ENCODE peak calls at places on chromosomes 1 and 21, in ten cellular contexts. One of them, this sample, is unnamed.

GRCh38 chr1:27816921-27817630 is 13.5 kb upstream of the PPP1R8 start:
- DNase-seq in cerebellar nuclear complex: no peak
- DNase-seq in NCI-H146: no peak
- DNase-seq in memory B cell: no peak
- DNase-seq in Right ventricle myocardium inferior: no peak
- DNase-seq in mesendoderm: peak; percentile 77
- DNase-seq in CD8-positive, alpha-beta T cell: no peak
- DNase-seq in effector memory CD8-positive, alpha-beta T cell: no peak
- DNase-seq in DMS 273 treated with DMSO at 0.1 percent for 48 hours: no peak
- DNase-seq in mammary epithelial cell: no peak
- DNase-seq in this sample: no peak

GRCh38 chr1:36729716-36730510 is 247.2 kb upstream of the CSF3R start:
- DNase-seq in cerebellar nuclear complex: no peak
- DNase-seq in NCI-H146: no peak
- DNase-seq in memory B cell: no peak
- DNase-seq in Right ventricle myocardium inferior: no peak
- DNase-seq in mesendoderm: no peak
- DNase-seq in CD8-positive, alpha-beta T cell: no peak
- DNase-seq in effector memory CD8-positive, alpha-beta T cell: no peak
- DNase-seq in DMS 273 treated with DMSO at 0.1 percent for 48 hours: no peak
- DNase-seq in mammary epithelial cell: no peak
- DNase-seq in this sample: no peak

GRCh38 chr21:21682172-21682571 is 684.0 kb downstream of the NCAM2 start:
- DNase-seq in cerebellar nuclear complex: no peak
- DNase-seq in NCI-H146: no peak
- DNase-seq in memory B cell: no peak
- DNase-seq in Right ventricle myocardium inferior: no peak
- DNase-seq in mesendoderm: peak; percentile 47
- DNase-seq in CD8-positive, alpha-beta T cell: no peak
- DNase-seq in effector memory CD8-positive, alpha-beta T cell: no peak
- DNase-seq in DMS 273 treated with DMSO at 0.1 percent for 48 hours: no peak
- DNase-seq in mammary epithelial cell: no peak
- DNase-seq in this sample: no peak

GRCh38 chr1:54428838-54429513 is 22.8 kb upstream of the SSBP3 start:
- DNase-seq in cerebellar nuclear complex: no peak
- DNase-seq in NCI-H146: no peak
- DNase-seq in memory B cell: no peak
- DNase-seq in Right ventricle myocardium inferior: no peak
- DNase-seq in mesendoderm: peak; percentile 69
- DNase-seq in CD8-positive, alpha-beta T cell: no peak
- DNase-seq in effector memory CD8-positive, alpha-beta T cell: no peak
- DNase-seq in DMS 273 treated with DMSO at 0.1 percent for 48 hours: no peak
- DNase-seq in mammary epithelial cell: no peak
- DNase-seq in this sample: no peak

GRCh38 chr1:54980528-54981241 is at the start of gene TMEM61:
- DNase-seq in cerebellar nuclear complex: no peak
- DNase-seq in NCI-H146: peak; percentile 80
- DNase-seq in memory B cell: no peak
- DNase-seq in Right ventricle myocardium inferior: no peak
- DNase-seq in mesendoderm: no peak
- DNase-seq in CD8-positive, alpha-beta T cell: no peak
- DNase-seq in effector memory CD8-positive, alpha-beta T cell: no peak
- DNase-seq in DMS 273 treated with DMSO at 0.1 percent for 48 hours: no peak
- DNase-seq in mammary epithelial cell: peak; percentile 21
- DNase-seq in this sample: peak; percentile 28

GRCh38 chr1:174171078-174171477 is 11.8 kb downstream of the RABGAP1L start:
- DNase-seq in cerebellar nuclear complex: no peak
- DNase-seq in NCI-H146: no peak
- DNase-seq in memory B cell: no peak
- DNase-seq in Right ventricle myocardium inferior: no peak
- DNase-seq in mesendoderm: no peak
- DNase-seq in CD8-positive, alpha-beta T cell: no peak
- DNase-seq in effector memory CD8-positive, alpha-beta T cell: no peak
- DNase-seq in DMS 273 treated with DMSO at 0.1 percent for 48 hours: no peak
- DNase-seq in mammary epithelial cell: no peak
- DNase-seq in this sample: no peak

GRCh38 chr1:183272390-183272801 is 86.3 kb downstream of the LAMC2 start:
- DNase-seq in cerebellar nuclear complex: no peak
- DNase-seq in NCI-H146: no peak
- DNase-seq in memory B cell: no peak
- DNase-seq in Right ventricle myocardium inferior: no peak
- DNase-seq in mesendoderm: no peak
- DNase-seq in CD8-positive, alpha-beta T cell: no peak
- DNase-seq in effector memory CD8-positive, alpha-beta T cell: no peak
- DNase-seq in DMS 273 treated with DMSO at 0.1 percent for 48 hours: no peak
- DNase-seq in mammary epithelial cell: peak; percentile 74
- DNase-seq in this sample: no peak

GRCh38 chr1:22275626-22276395 is 132.9 kb upstream of the WNT4 start:
- DNase-seq in cerebellar nuclear complex: no peak
- DNase-seq in NCI-H146: peak; percentile 47
- DNase-seq in memory B cell: no peak
- DNase-seq in Right ventricle myocardium inferior: no peak
- DNase-seq in mesendoderm: peak; percentile 70
- DNase-seq in CD8-positive, alpha-beta T cell: peak; percentile 5
- DNase-seq in effector memory CD8-positive, alpha-beta T cell: peak; percentile 8
- DNase-seq in DMS 273 treated with DMSO at 0.1 percent for 48 hours: no peak
- DNase-seq in mammary epithelial cell: peak; percentile 39
- DNase-seq in this sample: peak; percentile 70

GRCh38 chr1:31955917-31956736 is 18.0 kb upstream of the PTP4A2 start:
- DNase-seq in cerebellar nuclear complex: no peak
- DNase-seq in NCI-H146: no peak
- DNase-seq in memory B cell: peak; percentile 64
- DNase-seq in Right ventricle myocardium inferior: peak; percentile 79
- DNase-seq in mesendoderm: peak; percentile 98
- DNase-seq in CD8-positive, alpha-beta T cell: peak; percentile 51
- DNase-seq in effector memory CD8-positive, alpha-beta T cell: peak; percentile 65
- DNase-seq in DMS 273 treated with DMSO at 0.1 percent for 48 hours: no peak
- DNase-seq in mammary epithelial cell: peak; percentile 99
- DNase-seq in this sample: no peak

GRCh38 chr1:94927405-94928175 is 680 bp upstream of the CNN3 start:
- DNase-seq in cerebellar nuclear complex: no peak
- DNase-seq in NCI-H146: peak; percentile 84
- DNase-seq in memory B cell: no peak
- DNase-seq in Right ventricle myocardium inferior: no peak
- DNase-seq in mesendoderm: peak; percentile 86
- DNase-seq in CD8-positive, alpha-beta T cell: no peak
- DNase-seq in effector memory CD8-positive, alpha-beta T cell: no peak
- DNase-seq in DMS 273 treated with DMSO at 0.1 percent for 48 hours: no peak
- DNase-seq in mammary epithelial cell: peak; percentile 36
- DNase-seq in this sample: peak; percentile 75

GRCh38 chr1:54456921-54457529 is 50.8 kb upstream of the SSBP3 start:
- DNase-seq in cerebellar nuclear complex: no peak
- DNase-seq in NCI-H146: no peak
- DNase-seq in memory B cell: no peak
- DNase-seq in Right ventricle myocardium inferior: no peak
- DNase-seq in mesendoderm: no peak
- DNase-seq in CD8-positive, alpha-beta T cell: no peak
- DNase-seq in effector memory CD8-positive, alpha-beta T cell: no peak
- DNase-seq in DMS 273 treated with DMSO at 0.1 percent for 48 hours: no peak
- DNase-seq in mammary epithelial cell: no peak
- DNase-seq in this sample: no peak

GRCh38 chr1:5338466-5338865 is 653.8 kb downstream of the NPHP4 start:
- DNase-seq in cerebellar nuclear complex: no peak
- DNase-seq in NCI-H146: no peak
- DNase-seq in memory B cell: no peak
- DNase-seq in Right ventricle myocardium inferior: no peak
- DNase-seq in mesendoderm: no peak
- DNase-seq in CD8-positive, alpha-beta T cell: no peak
- DNase-seq in effector memory CD8-positive, alpha-beta T cell: no peak
- DNase-seq in DMS 273 treated with DMSO at 0.1 percent for 48 hours: no peak
- DNase-seq in mammary epithelial cell: no peak
- DNase-seq in this sample: no peak

GRCh38 chr1:85663382-85663781 is 44.9 kb downstream of the ZNHIT6 start:
- DNase-seq in cerebellar nuclear complex: no peak
- DNase-seq in NCI-H146: no peak
- DNase-seq in memory B cell: no peak
- DNase-seq in Right ventricle myocardium inferior: no peak
- DNase-seq in mesendoderm: no peak
- DNase-seq in CD8-positive, alpha-beta T cell: no peak
- DNase-seq in effector memory CD8-positive, alpha-beta T cell: no peak
- DNase-seq in DMS 273 treated with DMSO at 0.1 percent for 48 hours: no peak
- DNase-seq in mammary epithelial cell: no peak
- DNase-seq in this sample: no peak

GRCh38 chr1:116987256-116987555 is 14.4 kb upstream of the CD101 start:
- DNase-seq in cerebellar nuclear complex: no peak
- DNase-seq in NCI-H146: peak; percentile 14
- DNase-seq in memory B cell: no peak
- DNase-seq in Right ventricle myocardium inferior: peak; percentile 68
- DNase-seq in mesendoderm: no peak
- DNase-seq in CD8-positive, alpha-beta T cell: peak; percentile 64
- DNase-seq in effector memory CD8-positive, alpha-beta T cell: peak; percentile 30
- DNase-seq in DMS 273 treated with DMSO at 0.1 percent for 48 hours: no peak
- DNase-seq in mammary epithelial cell: no peak
- DNase-seq in this sample: no peak

GRCh38 chr1:202708456-202709275 is 1.6 kb downstream of the SYT2 start:
- DNase-seq in cerebellar nuclear complex: no peak
- DNase-seq in NCI-H146: no peak
- DNase-seq in memory B cell: no peak
- DNase-seq in Right ventricle myocardium inferior: no peak
- DNase-seq in mesendoderm: no peak
- DNase-seq in CD8-positive, alpha-beta T cell: no peak
- DNase-seq in effector memory CD8-positive, alpha-beta T cell: no peak
- DNase-seq in DMS 273 treated with DMSO at 0.1 percent for 48 hours: no peak
- DNase-seq in mammary epithelial cell: no peak
- DNase-seq in this sample: no peak

GRCh38 chr1:204621391-204621790 is 64.1 kb downstream of the LRRN2 start:
- DNase-seq in cerebellar nuclear complex: no peak
- DNase-seq in NCI-H146: no peak
- DNase-seq in memory B cell: no peak
- DNase-seq in Right ventricle myocardium inferior: no peak
- DNase-seq in mesendoderm: no peak
- DNase-seq in CD8-positive, alpha-beta T cell: no peak
- DNase-seq in effector memory CD8-positive, alpha-beta T cell: no peak
- DNase-seq in DMS 273 treated with DMSO at 0.1 percent for 48 hours: no peak
- DNase-seq in mammary epithelial cell: no peak
- DNase-seq in this sample: no peak

GRCh38 chr1:50423670-50424000 is 392 bp upstream of the DMRTA2 start:
- DNase-seq in cerebellar nuclear complex: no peak
- DNase-seq in NCI-H146: no peak
- DNase-seq in memory B cell: no peak
- DNase-seq in Right ventricle myocardium inferior: no peak
- DNase-seq in mesendoderm: peak; percentile 67
- DNase-seq in CD8-positive, alpha-beta T cell: no peak
- DNase-seq in effector memory CD8-positive, alpha-beta T cell: no peak
- DNase-seq in DMS 273 treated with DMSO at 0.1 percent for 48 hours: peak; percentile 48
- DNase-seq in mammary epithelial cell: peak; percentile 33
- DNase-seq in this sample: peak; percentile 69

GRCh38 chr1:169958987-169959386 is 65.3 kb upstream of the SCYL3 start:
- DNase-seq in cerebellar nuclear complex: no peak
- DNase-seq in NCI-H146: no peak
- DNase-seq in memory B cell: no peak
- DNase-seq in Right ventricle myocardium inferior: no peak
- DNase-seq in mesendoderm: peak; percentile 5
- DNase-seq in CD8-positive, alpha-beta T cell: no peak
- DNase-seq in effector memory CD8-positive, alpha-beta T cell: no peak
- DNase-seq in DMS 273 treated with DMSO at 0.1 percent for 48 hours: no peak
- DNase-seq in mammary epithelial cell: no peak
- DNase-seq in this sample: no peak

GRCh38 chr1:161732319-161732718 is 11.0 kb downstream of the FCRLB start:
- DNase-seq in cerebellar nuclear complex: no peak
- DNase-seq in NCI-H146: no peak
- DNase-seq in memory B cell: no peak
- DNase-seq in Right ventricle myocardium inferior: no peak
- DNase-seq in mesendoderm: no peak
- DNase-seq in CD8-positive, alpha-beta T cell: no peak
- DNase-seq in effector memory CD8-positive, alpha-beta T cell: no peak
- DNase-seq in DMS 273 treated with DMSO at 0.1 percent for 48 hours: no peak
- DNase-seq in mammary epithelial cell: no peak
- DNase-seq in this sample: no peak

GRCh38 chr1:228397966-228398365 is 8.7 kb downstream of the TRIM11 start:
- DNase-seq in cerebellar nuclear complex: no peak
- DNase-seq in NCI-H146: no peak
- DNase-seq in memory B cell: no peak
- DNase-seq in Right ventricle myocardium inferior: no peak
- DNase-seq in mesendoderm: no peak
- DNase-seq in CD8-positive, alpha-beta T cell: no peak
- DNase-seq in effector memory CD8-positive, alpha-beta T cell: no peak
- DNase-seq in DMS 273 treated with DMSO at 0.1 percent for 48 hours: no peak
- DNase-seq in mammary epithelial cell: no peak
- DNase-seq in this sample: no peak

GRCh38 chr1:43541721-43542401 is 11.2 kb downstream of the PTPRF start:
- DNase-seq in cerebellar nuclear complex: no peak
- DNase-seq in NCI-H146: no peak
- DNase-seq in memory B cell: no peak
- DNase-seq in Right ventricle myocardium inferior: peak; percentile 86
- DNase-seq in mesendoderm: no peak
- DNase-seq in CD8-positive, alpha-beta T cell: no peak
- DNase-seq in effector memory CD8-positive, alpha-beta T cell: no peak
- DNase-seq in DMS 273 treated with DMSO at 0.1 percent for 48 hours: peak; percentile 68
- DNase-seq in mammary epithelial cell: peak; percentile 45
- DNase-seq in this sample: peak; percentile 91

GRCh38 chr1:33854091-33854490 is 9.8 kb upstream of the HMGB4 start:
- DNase-seq in cerebellar nuclear complex: no peak
- DNase-seq in NCI-H146: no peak
- DNase-seq in memory B cell: no peak
- DNase-seq in Right ventricle myocardium inferior: no peak
- DNase-seq in mesendoderm: no peak
- DNase-seq in CD8-positive, alpha-beta T cell: no peak
- DNase-seq in effector memory CD8-positive, alpha-beta T cell: no peak
- DNase-seq in DMS 273 treated with DMSO at 0.1 percent for 48 hours: no peak
- DNase-seq in mammary epithelial cell: no peak
- DNase-seq in this sample: no peak

GRCh38 chr1:44696789-44697188 is 22.3 kb downstream of the ARMH1 start:
- DNase-seq in cerebellar nuclear complex: no peak
- DNase-seq in NCI-H146: no peak
- DNase-seq in memory B cell: no peak
- DNase-seq in Right ventricle myocardium inferior: no peak
- DNase-seq in mesendoderm: no peak
- DNase-seq in CD8-positive, alpha-beta T cell: peak; percentile 30
- DNase-seq in effector memory CD8-positive, alpha-beta T cell: peak; percentile 28
- DNase-seq in DMS 273 treated with DMSO at 0.1 percent for 48 hours: no peak
- DNase-seq in mammary epithelial cell: no peak
- DNase-seq in this sample: no peak

GRCh38 chr1:89085781-89086180 is 20.8 kb upstream of the GBP1 start:
- DNase-seq in cerebellar nuclear complex: no peak
- DNase-seq in NCI-H146: no peak
- DNase-seq in memory B cell: no peak
- DNase-seq in Right ventricle myocardium inferior: no peak
- DNase-seq in mesendoderm: peak; percentile 58
- DNase-seq in CD8-positive, alpha-beta T cell: no peak
- DNase-seq in effector memory CD8-positive, alpha-beta T cell: peak; percentile 35
- DNase-seq in DMS 273 treated with DMSO at 0.1 percent for 48 hours: no peak
- DNase-seq in mammary epithelial cell: peak; percentile 27
- DNase-seq in this sample: peak; percentile 56

GRCh38 chr1:27367160-27367650 is 444 bp upstream of the MAP3K6 start:
- DNase-seq in cerebellar nuclear complex: no peak
- DNase-seq in NCI-H146: no peak
- DNase-seq in memory B cell: no peak
- DNase-seq in Right ventricle myocardium inferior: no peak
- DNase-seq in mesendoderm: no peak
- DNase-seq in CD8-positive, alpha-beta T cell: no peak
- DNase-seq in effector memory CD8-positive, alpha-beta T cell: no peak
- DNase-seq in DMS 273 treated with DMSO at 0.1 percent for 48 hours: no peak
- DNase-seq in mammary epithelial cell: no peak
- DNase-seq in this sample: no peak

GRCh38 chr1:30757196-30757949 is at the start of gene LAPTM5:
- DNase-seq in cerebellar nuclear complex: no peak
- DNase-seq in NCI-H146: no peak
- DNase-seq in memory B cell: peak; percentile 57
- DNase-seq in Right ventricle myocardium inferior: peak; percentile 91
- DNase-seq in mesendoderm: no peak
- DNase-seq in CD8-positive, alpha-beta T cell: peak; percentile 56
- DNase-seq in effector memory CD8-positive, alpha-beta T cell: peak; percentile 46
- DNase-seq in DMS 273 treated with DMSO at 0.1 percent for 48 hours: no peak
- DNase-seq in mammary epithelial cell: no peak
- DNase-seq in this sample: no peak

GRCh38 chr1:18332626-18333025 is 148.1 kb upstream of the KLHDC7A start:
- DNase-seq in cerebellar nuclear complex: no peak
- DNase-seq in NCI-H146: no peak
- DNase-seq in memory B cell: no peak
- DNase-seq in Right ventricle myocardium inferior: no peak
- DNase-seq in mesendoderm: no peak
- DNase-seq in CD8-positive, alpha-beta T cell: no peak
- DNase-seq in effector memory CD8-positive, alpha-beta T cell: no peak
- DNase-seq in DMS 273 treated with DMSO at 0.1 percent for 48 hours: no peak
- DNase-seq in mammary epithelial cell: no peak
- DNase-seq in this sample: no peak

GRCh38 chr21:42645211-42646075 is 8.0 kb upstream of the PDE9A start:
- DNase-seq in cerebellar nuclear complex: no peak
- DNase-seq in NCI-H146: no peak
- DNase-seq in memory B cell: no peak
- DNase-seq in Right ventricle myocardium inferior: peak; percentile 67
- DNase-seq in mesendoderm: no peak
- DNase-seq in CD8-positive, alpha-beta T cell: no peak
- DNase-seq in effector memory CD8-positive, alpha-beta T cell: no peak
- DNase-seq in DMS 273 treated with DMSO at 0.1 percent for 48 hours: no peak
- DNase-seq in mammary epithelial cell: no peak
- DNase-seq in this sample: no peak